ENCODE peak calls at places on chromosome 21, in five cellular contexts. One of them, this sample, is unnamed.

GRCh38 chr21:40043423-40043822 is 176.2 kb downstream of the PCP4 start:
- DNase-seq in glomerular endothelial cell: no peak
- DNase-seq in HS-27A: no peak
- DNase-seq in psoas muscle: no peak
- DNase-seq in tibial artery: no peak
- DNase-seq in this sample: no peak

GRCh38 chr21:42232176-42232825 is 13.4 kb downstream of the ABCG1 start:
- DNase-seq in psoas muscle: no peak
- DNase-seq in glomerular endothelial cell: no peak
- DNase-seq in tibial artery: no peak
- DNase-seq in HS-27A: no peak
- DNase-seq in this sample: no peak

GRCh38 chr21:34510148-34511142 is 1.6 kb downstream of the KCNE1 start:
- DNase-seq in HS-27A: no peak
- DNase-seq in tibial artery: peak
- DNase-seq in psoas muscle: peak
- DNase-seq in glomerular endothelial cell: no peak
- DNase-seq in this sample: peak

GRCh38 chr21:42547001-42547905 is 33.6 kb downstream of the SLC37A1 start:
- DNase-seq in glomerular endothelial cell: no peak
- DNase-seq in tibial artery: peak
- DNase-seq in psoas muscle: no peak
- DNase-seq in HS-27A: no peak
- DNase-seq in this sample: peak

GRCh38 chr21:43849532-43850299 is 15.3 kb upstream of the AGPAT3 start:
- DNase-seq in psoas muscle: no peak
- DNase-seq in tibial artery: no peak
- DNase-seq in HS-27A: no peak
- DNase-seq in glomerular endothelial cell: no peak
- DNase-seq in this sample: no peak

GRCh38 chr21:29190920-29191319 is 60.5 kb downstream of the MAP3K7CL start:
- DNase-seq in tibial artery: no peak
- DNase-seq in psoas muscle: peak
- DNase-seq in glomerular endothelial cell: no peak
- DNase-seq in HS-27A: no peak
- DNase-seq in this sample: no peak

GRCh38 chr21:33949516-33950424 is 34.2 kb upstream of the ATP5PO start:
- DNase-seq in psoas muscle: no peak
- DNase-seq in tibial artery: no peak
- DNase-seq in glomerular endothelial cell: no peak
- DNase-seq in HS-27A: no peak
- DNase-seq in this sample: no peak

GRCh38 chr21:33684923-33685560 is 42.7 kb downstream of the ITSN1 start:
- DNase-seq in glomerular endothelial cell: peak
- DNase-seq in HS-27A: no peak
- DNase-seq in tibial artery: no peak
- DNase-seq in psoas muscle: no peak
- DNase-seq in this sample: no peak

GRCh38 chr21:43574741-43575465 is 84.4 kb downstream of the HSF2BP start:
- DNase-seq in tibial artery: peak
- DNase-seq in glomerular endothelial cell: no peak
- DNase-seq in HS-27A: no peak
- DNase-seq in psoas muscle: peak
- DNase-seq in this sample: peak

GRCh38 chr21:36792505-36792967 is 93.6 kb downstream of the SIM2 start:
- DNase-seq in HS-27A: no peak
- DNase-seq in tibial artery: no peak
- DNase-seq in glomerular endothelial cell: no peak
- DNase-seq in psoas muscle: peak
- DNase-seq in this sample: no peak

GRCh38 chr21:38438476-38438893 is 59.8 kb downstream of the ERG start:
- DNase-seq in glomerular endothelial cell: no peak
- DNase-seq in psoas muscle: peak
- DNase-seq in tibial artery: peak
- DNase-seq in HS-27A: peak
- DNase-seq in this sample: no peak

GRCh38 chr21:33403786-33404571 is 766 bp downstream of the IFNGR2 start:
- DNase-seq in HS-27A: no peak
- DNase-seq in tibial artery: peak
- DNase-seq in psoas muscle: peak
- DNase-seq in glomerular endothelial cell: no peak
- DNase-seq in this sample: peak

GRCh38 chr21:39685991-39686390 is 59.0 kb upstream of the IGSF5 start:
- DNase-seq in HS-27A: no peak
- DNase-seq in psoas muscle: no peak
- DNase-seq in glomerular endothelial cell: no peak
- DNase-seq in tibial artery: no peak
- DNase-seq in this sample: no peak

GRCh38 chr21:42460391-42461184 is 35.4 kb downstream of the RSPH1 start:
- DNase-seq in HS-27A: no peak
- DNase-seq in psoas muscle: no peak
- DNase-seq in tibial artery: peak
- DNase-seq in glomerular endothelial cell: no peak
- DNase-seq in this sample: no peak

GRCh38 chr21:45993210-45994085 is 11.9 kb downstream of the COL6A1 start:
- DNase-seq in tibial artery: peak
- DNase-seq in psoas muscle: peak
- DNase-seq in HS-27A: no peak
- DNase-seq in glomerular endothelial cell: no peak
- DNase-seq in this sample: no peak

GRCh38 chr21:42616366-42617340 is 36.8 kb upstream of the PDE9A start:
- DNase-seq in glomerular endothelial cell: no peak
- DNase-seq in tibial artery: no peak
- DNase-seq in HS-27A: no peak
- DNase-seq in psoas muscle: no peak
- DNase-seq in this sample: no peak

GRCh38 chr21:44880762-44881585 is 7.5 kb upstream of the PTTG1IP start:
- DNase-seq in psoas muscle: no peak
- DNase-seq in HS-27A: no peak
- DNase-seq in glomerular endothelial cell: no peak
- DNase-seq in tibial artery: no peak
- DNase-seq in this sample: no peak

GRCh38 chr21:45985471-45986315 is 4.1 kb downstream of the COL6A1 start:
- DNase-seq in tibial artery: peak
- DNase-seq in psoas muscle: no peak
- DNase-seq in HS-27A: no peak
- DNase-seq in glomerular endothelial cell: no peak
- DNase-seq in this sample: peak

GRCh38 chr21:46622226-46622625 is 13.2 kb upstream of the PRMT2 start:
- DNase-seq in HS-27A: no peak
- DNase-seq in glomerular endothelial cell: no peak
- DNase-seq in psoas muscle: no peak
- DNase-seq in tibial artery: no peak
- DNase-seq in this sample: peak

GRCh38 chr21:44834231-44834950 is 16.5 kb upstream of the SUMO3 start:
- DNase-seq in glomerular endothelial cell: no peak
- DNase-seq in psoas muscle: no peak
- DNase-seq in tibial artery: peak
- DNase-seq in HS-27A: no peak
- DNase-seq in this sample: peak

GRCh38 chr21:38984568-38984967 is 178.8 kb downstream of the ETS2 start:
- DNase-seq in HS-27A: no peak
- DNase-seq in tibial artery: no peak
- DNase-seq in glomerular endothelial cell: no peak
- DNase-seq in psoas muscle: no peak
- DNase-seq in this sample: no peak